ENCODE peak calls at places on chromosomes 6 and 20, in ten cellular contexts. W, R, A, E, Y, U, V, C, G and J are unnamed samples. For H3K9me3, the result is how much of the 10 kb centered on the place peaks cover.

GRCh38 chr6:157329829-157330228 is 6.5 kb upstream of the TMEM242 start:
- DNase-seq in C (no peak), R (no peak), V (no peak), E (no peak), U (no peak), Y (no peak), G (no peak), W (peak), A (no peak), J (no peak)

GRCh38 chr6:42690872-42691271 is 31.5 kb downstream of the PRPH2 start:
- DNase-seq in E (no peak), R (no peak), Y (no peak), U (no peak), W (no peak), V (no peak), C (no peak), G (no peak), A (no peak), J (no peak)

GRCh38 chr6:27129095-27129815 is 118.2 kb upstream of the PRSS16 start:
- DNase-seq in U (no peak), C (no peak), R (no peak), A (no peak), W (peak), E (no peak), G (no peak), V (no peak), Y (no peak), J (no peak)

GRCh38 chr6:156695747-156696146 is 81.4 kb upstream of the ARID1B start:
- DNase-seq in V (no peak), Y (no peak), G (no peak), W (no peak), E (no peak), A (no peak), C (no peak), R (no peak), U (no peak), J (no peak)

GRCh38 chr6:4891171-4891570 is 112.7 kb downstream of the RPP40 start:
- DNase-seq in V (no peak), C (no peak), Y (no peak), A (no peak), G (no peak), R (no peak), W (no peak), E (no peak), U (no peak), J (no peak)

GRCh38 chr6:168132531-168133184 is 53.6 kb upstream of the FRMD1 start:
- DNase-seq in R (no peak), V (peak), Y (peak), G (peak), U (peak), E (no peak), C (no peak), A (no peak), W (peak), J (peak)

GRCh38 chr6:2765896-2766766 is 938 bp downstream of the WRNIP1 start:
- DNase-seq in W (peak), R (peak), A (peak), G (no peak), V (peak), Y (peak), E (no peak), U (peak), C (peak), J (peak)

GRCh38 chr6:125193208-125193607 is 39.6 kb downstream of the TPD52L1 start:
- DNase-seq in U (no peak), C (no peak), G (no peak), V (no peak), Y (peak), R (no peak), A (no peak), W (no peak), E (no peak), J (no peak)

GRCh38 chr20:57414867-57415592 is 23.8 kb downstream of the RBM38 start:
- DNase-seq in Y (no peak), G (no peak), V (no peak), W (peak), C (no peak), U (peak), A (peak), E (no peak), R (no peak), J (peak)

GRCh38 chr6:87151786-87152527 is 3.4 kb upstream of the ZNF292 start:
- DNase-seq in V (peak), W (peak), G (peak), U (peak), A (peak), C (peak), R (peak), E (peak), Y (no peak), J (peak)

GRCh38 chr6:16270178-16270794 is 31.9 kb downstream of the GMPR start:
- DNase-seq in E (no peak), Y (no peak), A (no peak), V (no peak), R (no peak), G (no peak), C (no peak), W (no peak), U (no peak), J (no peak)

GRCh38 chr6:52609968-52610367 is 33.1 kb upstream of the TRAM2 start:
- DNase-seq in G (no peak), R (no peak), E (no peak), W (no peak), A (no peak), Y (no peak), V (no peak), C (no peak), U (no peak), J (no peak)

GRCh38 chr6:23532227-23532626 is 593.8 kb upstream of the NRSN1 start:
- DNase-seq in G (no peak), E (no peak), U (no peak), Y (no peak), V (no peak), R (no peak), C (no peak), W (no peak), A (no peak), J (no peak)

GRCh38 chr6:25489399-25489798 is 162.6 kb upstream of the SCGN start:
- DNase-seq in A (no peak), W (no peak), C (no peak), R (no peak), G (no peak), V (no peak), E (no peak), U (no peak), Y (no peak), J (no peak)

GRCh38 chr6:63819831-63820230 is 184.2 kb downstream of the PHF3 start:
- DNase-seq in U (no peak), G (no peak), W (peak), C (no peak), E (no peak), V (no peak), R (no peak), Y (no peak), A (no peak), J (no peak)

GRCh38 chr6:169243154-169243553 is 10.5 kb downstream of the THBS2 start:
- DNase-seq in G (no peak), W (no peak), R (no peak), A (no peak), V (no peak), C (no peak), Y (no peak), U (peak), E (no peak), J (no peak)

GRCh38 chr6:143465546-143465945 is 14.9 kb downstream of the PEX3 start:
- DNase-seq in C (no peak), A (no peak), E (no peak), R (no peak), U (no peak), V (no peak), G (no peak), Y (no peak), W (no peak), J (no peak)

GRCh38 chr20:58225490-58226200 is 2.8 kb downstream of the ANKRD60 start:
- DNase-seq in V (no peak), R (no peak), W (no peak), G (no peak), C (no peak), U (no peak), Y (no peak), E (no peak), A (no peak), J (no peak)

GRCh38 chr6:6470112-6470511 is 118.4 kb upstream of the LY86 start:
- DNase-seq in U (no peak), C (no peak), G (no peak), Y (no peak), R (no peak), V (no peak), A (no peak), E (no peak), W (no peak), J (no peak)
- H3K9me3 ChIP-seq in U (under half), C (under half), G (under half), Y (under half), R (under half), V (under half), A (under half), E (under half), W (under half), J (under half)

DNA sequence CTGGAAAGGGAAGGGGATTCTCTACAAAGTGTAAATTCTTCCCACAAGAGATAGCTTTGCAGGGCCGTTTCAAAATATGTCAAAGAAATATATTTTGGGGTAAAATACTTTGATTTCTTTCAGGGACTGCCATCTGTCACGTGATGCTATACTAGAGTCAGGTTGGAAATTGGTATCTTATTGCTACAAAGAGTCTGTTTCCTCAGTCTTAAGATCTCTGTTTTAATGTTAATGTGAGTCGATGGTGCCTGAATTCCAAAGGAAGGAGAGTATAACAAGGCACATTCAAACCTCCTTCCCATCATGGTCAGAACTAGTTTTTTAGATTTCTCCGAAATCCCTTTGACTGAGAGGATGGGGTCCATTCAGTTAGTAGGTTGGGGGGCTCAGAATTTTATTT is 36.3 kb upstream of the PDE7B start:
- DNase-seq in V (no peak), A (no peak), U (no peak), G (no peak), E (no peak), W (no peak), C (no peak), Y (no peak), R (no peak), J (no peak)
- H3K27ac ChIP-seq in V (no peak), A (no peak), U (no peak), G (no peak), E (no peak), W (no peak), C (no peak), Y (no peak), R (no peak), J (no peak)

GRCh38 chr6:98942263-98942803 is 5.4 kb downstream of the FBXL4 start:
- DNase-seq in E (no peak), A (no peak), W (no peak), Y (peak), V (no peak), C (no peak), G (no peak), R (no peak), U (no peak), J (no peak)
- TF ChIP-seq CTCF in E (no peak), A (no peak), W (no peak), Y (no peak), V (no peak), C (no peak), G (no peak), R (no peak), U (no peak), J (no peak)

DNA sequence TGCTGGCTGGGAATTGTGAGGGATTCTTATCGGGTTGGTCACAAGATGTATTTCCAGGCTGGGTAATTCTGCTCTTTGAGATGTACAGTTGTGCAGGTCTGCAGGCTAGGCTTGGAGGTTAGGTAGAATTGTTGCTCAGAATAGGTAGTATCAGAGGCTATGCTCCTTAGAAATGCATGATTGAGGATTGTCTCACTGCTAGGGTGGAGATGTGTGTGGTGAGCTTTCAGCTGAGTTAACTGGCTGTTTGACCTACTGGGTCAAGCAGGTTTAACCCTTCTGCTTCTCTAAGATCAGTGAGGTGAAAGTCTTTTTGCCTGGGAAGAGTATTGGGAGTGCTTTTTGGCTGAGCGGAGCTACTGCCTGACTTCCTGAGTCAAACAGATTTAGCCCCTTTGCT is 701.1 kb downstream of the UTRN start:
- DNase-seq in U (no peak), A (no peak), V (no peak), R (no peak), G (no peak), E (no peak), C (no peak), Y (no peak), W (no peak), J (no peak)
- H3K9me3 ChIP-seq in U (under half), A (under half), V (under half), R (under half), G (under half), E (under half), C (under half), Y (under half), W (under half), J (under half)

GRCh38 chr6:154579046-154579823 is 68.8 kb upstream of the CNKSR3 start:
- DNase-seq in C (no peak), W (no peak), A (no peak), U (no peak), E (no peak), V (no peak), Y (no peak), G (no peak), R (no peak), J (no peak)
- H3K27ac ChIP-seq in C (no peak), W (no peak), A (no peak), U (no peak), E (no peak), V (no peak), Y (no peak), G (no peak), R (no peak), J (no peak)